ENCODE peak calls at places on chromosomes 16 and 17, in six cellular contexts. A is SK-MEL-5, J is thoracic aorta, Z is NCI-H2171, D is amniotic stem cell, N is ACHN. E is an unnamed sample.
A peak's percentile ranks its signal among the peaks of the same experiment; 100 is the strongest.

GRCh38 chr16:84888450-84888849 is 68.7 kb downstream of the CRISPLD2 start:
- DNase-seq in D (no peak), Z (no peak), N (no peak), J (no peak), A (no peak), E (no peak)

GRCh38 chr16:84827897-84828296 is 8.1 kb downstream of the CRISPLD2 start:
- DNase-seq in Z (no peak), N (no peak), J (no peak), D (no peak), A (no peak), E (no peak)

GRCh38 chr17:33241390-33241789 is 51.7 kb downstream of the ASIC2 start:
- DNase-seq in Z (no peak), A (no peak), J (no peak), N (peak; percentile 7), D (no peak), E (no peak)

GRCh38 chr17:43779145-43780125 is 658 bp upstream of the DUSP3 start:
- DNase-seq in D (no peak), A (no peak), J (no peak), Z (no peak), N (no peak), E (peak; percentile 82)

GRCh38 chr16:84699147-84699711 is 571 bp upstream of the USP10 start:
- DNase-seq in N (peak; percentile 42), Z (no peak), J (no peak), A (no peak), D (no peak), E (no peak)

GRCh38 chr17:83034525-83034924 is 44.9 kb upstream of the METRNL start:
- DNase-seq in J (no peak), N (no peak), D (no peak), A (no peak), Z (no peak), E (no peak)

GRCh38 chr17:36808181-36808661 is 129.1 kb upstream of the LHX1 start:
- DNase-seq in Z (no peak), J (no peak), D (no peak), A (no peak), N (no peak), E (peak; percentile 84)

GRCh38 chr17:4033751-4034251 is 69.6 kb upstream of the ATP2A3 start:
- DNase-seq in A (no peak), Z (no peak), D (no peak), N (no peak), J (no peak), E (no peak)

GRCh38 chr16:5071681-5072333 is at the start of gene ALG1:
- DNase-seq in A (peak; percentile 85), N (peak; percentile 93), D (peak; percentile 64), J (peak; percentile 68), Z (peak; percentile 82), E (peak; percentile 94)

GRCh38 chr16:2737895-2738418 is 14.5 kb upstream of the SRRM2 start:
- DNase-seq in D (no peak), N (no peak), Z (no peak), J (no peak), A (no peak), E (no peak)

GRCh38 chr16:1316033-1316405 is 6.6 kb downstream of the UBE2I start:
- DNase-seq in Z (no peak), J (no peak), D (no peak), A (no peak), N (no peak), E (no peak)

GRCh38 chr17:80725532-80725931 is 180.9 kb downstream of the RPTOR start:
- DNase-seq in D (no peak), J (no peak), A (peak; percentile 34), Z (no peak), N (no peak), E (no peak)

GRCh38 chr17:65196617-65197016 is 59.4 kb downstream of the RGS9 start:
- DNase-seq in A (no peak), D (no peak), Z (no peak), N (no peak), J (no peak), E (no peak)

GRCh38 chr17:73637866-73638265 is 6.4 kb downstream of the SDK2 start:
- DNase-seq in J (no peak), A (no peak), N (no peak), D (no peak), Z (no peak), E (no peak)

GRCh38 chr17:19724501-19725420 is 8.4 kb upstream of the SLC47A2 start:
- DNase-seq in Z (no peak), N (no peak), D (no peak), J (no peak), A (no peak), E (peak; percentile 56)

GRCh38 chr17:51608251-51608933 is 348.0 kb downstream of the UTP18 start:
- DNase-seq in J (no peak), D (no peak), A (no peak), Z (no peak), N (no peak), E (no peak)

GRCh38 chr16:61313931-61314330 is 722.3 kb downstream of the CDH8 start:
- DNase-seq in D (no peak), N (no peak), Z (no peak), J (no peak), A (peak; percentile 55), E (no peak)

GRCh38 chr16:81293909-81294802 is 20.6 kb upstream of the GAN start:
- DNase-seq in N (no peak), A (no peak), J (no peak), D (no peak), Z (no peak), E (no peak)

GRCh38 chr17:77527836-77528505 is 387.2 kb downstream of the SEC14L1 start:
- DNase-seq in A (no peak), N (no peak), J (no peak), D (no peak), Z (peak; percentile 27), E (no peak)

GRCh38 chr17:57663326-57664070 is 81.6 kb downstream of the CCDC182 start:
- DNase-seq in D (no peak), A (no peak), N (no peak), Z (no peak), J (no peak), E (no peak)

GRCh38 chr17:79821331-79822095 is 17.7 kb downstream of the CBX4 start:
- DNase-seq in D (no peak), A (no peak), J (no peak), N (no peak), Z (no peak), E (peak; percentile 1)

GRCh38 chr16:9612267-9612666 is 520.8 kb downstream of the HAPSTR1 start:
- DNase-seq in J (no peak), A (no peak), Z (no peak), N (no peak), D (no peak), E (no peak)

GRCh38 chr17:83189013-83189672 is 109.7 kb downstream of the METRNL start:
- DNase-seq in N (no peak), A (no peak), D (no peak), J (no peak), Z (no peak), E (no peak)

GRCh38 chr17:38510424-38511125 is 82.3 kb downstream of the ARHGAP23 start:
- DNase-seq in N (no peak), A (peak; percentile 15), J (no peak), Z (no peak), D (no peak), E (peak; percentile 78)

GRCh38 chr17:17144061-17144460 is 62.1 kb downstream of the PLD6 start:
- DNase-seq in D (no peak), A (no peak), N (no peak), Z (no peak), J (no peak), E (no peak)

GRCh38 chr17:35170968-35171771 is 23.0 kb downstream of the SLC35G3 start:
- DNase-seq in D (peak; percentile 7), N (peak; percentile 28), Z (no peak), A (peak; percentile 53), J (no peak), E (peak; percentile 30)